ENCODE peak calls at places on chromosomes 6 and 20, in nine cellular contexts. U, P, F, R, E, N, X, Y and W are unnamed samples.

GRCh38 chr20:18176318-18176785 is 38.7 kb downstream of the KAT14 start:
- DNase-seq in U (peak), P (no peak), F (no peak), R (no peak), E (no peak), N (no peak), X (no peak), Y (no peak), W (no peak)

GRCh38 chr6:108896111-108896661 is 48.0 kb downstream of the ARMC2 start:
- DNase-seq in U (no peak), P (no peak), F (no peak), R (no peak), E (peak), N (no peak), X (peak), Y (no peak), W (no peak)

GRCh38 chr6:107113460-107114212 is 1.7 kb downstream of the BEND3 start:
- DNase-seq in U (no peak), P (no peak), F (peak), R (no peak), E (no peak), N (no peak), X (no peak), Y (no peak), W (no peak)

GRCh38 chr6:15090145-15090579 is 155.7 kb upstream of the JARID2 start:
- DNase-seq in U (no peak), P (no peak), F (peak), R (no peak), E (no peak), N (no peak), X (no peak), Y (no peak), W (no peak)

GRCh38 chr20:57980526-57980925 is 247.9 kb downstream of the ANKRD60 start:
- DNase-seq in U (no peak), P (no peak), F (no peak), R (no peak), E (no peak), N (no peak), X (no peak), Y (no peak), W (no peak)

GRCh38 chr6:90714319-90714718 is 127.4 kb upstream of the MAP3K7 start:
- DNase-seq in U (no peak), P (no peak), F (no peak), R (no peak), E (no peak), N (no peak), X (no peak), Y (no peak), W (no peak)

GRCh38 chr6:72216222-72217106 is 330.1 kb downstream of the RIMS1 start:
- DNase-seq in U (no peak), P (no peak), F (no peak), R (no peak), E (no peak), N (no peak), X (no peak), Y (no peak), W (no peak)

GRCh38 chr6:5055118-5055517 is 30.0 kb upstream of the PPP1R3G start:
- DNase-seq in U (no peak), P (no peak), F (no peak), R (no peak), E (no peak), N (no peak), X (no peak), Y (no peak), W (no peak)

GRCh38 chr6:90758741-90759140 is 171.9 kb upstream of the MAP3K7 start:
- DNase-seq in U (peak), P (no peak), F (no peak), R (no peak), E (peak), N (no peak), X (no peak), Y (no peak), W (no peak)

GRCh38 chr6:134379086-134379485 is 61.2 kb upstream of the SGK1 start:
- DNase-seq in U (peak), P (no peak), F (no peak), R (no peak), E (peak), N (no peak), X (no peak), Y (no peak), W (peak)

GRCh38 chr6:82704048-82704447 is 340.4 kb downstream of the TPBG start:
- DNase-seq in U (no peak), P (no peak), F (no peak), R (no peak), E (peak), N (no peak), X (no peak), Y (no peak), W (no peak)

GRCh38 chr20:1718604-1719384 is 61.2 kb upstream of the SIRPG start:
- DNase-seq in U (no peak), P (no peak), F (peak), R (no peak), E (peak), N (peak), X (peak), Y (no peak), W (peak)

GRCh38 chr6:20092071-20092566 is 120.2 kb downstream of the MBOAT1 start:
- DNase-seq in U (peak), P (no peak), F (no peak), R (no peak), E (peak), N (no peak), X (peak), Y (no peak), W (no peak)

GRCh38 chr6:166738778-166739654 is 112.0 kb upstream of the RPS6KA2 start:
- DNase-seq in U (no peak), P (no peak), F (no peak), R (no peak), E (no peak), N (no peak), X (no peak), Y (no peak), W (no peak)

GRCh38 chr20:46721476-46721875 is 12.0 kb downstream of the SLC2A10 start:
- DNase-seq in U (no peak), P (no peak), F (no peak), R (no peak), E (no peak), N (no peak), X (no peak), Y (no peak), W (no peak)

GRCh38 chr6:137925299-137925698 is 58.2 kb downstream of the TNFAIP3 start:
- DNase-seq in U (no peak), P (no peak), F (no peak), R (no peak), E (no peak), N (no peak), X (no peak), Y (no peak), W (no peak)

GRCh38 chr20:41005361-41005729 is 23.3 kb upstream of the TOP1 start:
- DNase-seq in U (no peak), P (peak), F (peak), R (peak), E (peak), N (peak), X (peak), Y (peak), W (peak)

GRCh38 chr20:9515761-9516657 is 1.6 kb downstream of the LAMP5 start:
- DNase-seq in U (peak), P (no peak), F (no peak), R (no peak), E (no peak), N (no peak), X (no peak), Y (peak), W (peak)

GRCh38 chr6:19301980-19302379 is 535.2 kb upstream of the ID4 start:
- DNase-seq in U (peak), P (no peak), F (no peak), R (no peak), E (peak), N (no peak), X (peak), Y (no peak), W (no peak)

GRCh38 chr20:3471397-3472021 is 691 bp downstream of the ATRN start:
- DNase-seq in U (no peak), P (no peak), F (no peak), R (no peak), E (peak), N (no peak), X (no peak), Y (peak), W (no peak)

GRCh38 chr20:58019027-58019849 is 209.2 kb downstream of the ANKRD60 start:
- DNase-seq in U (no peak), P (no peak), F (no peak), R (no peak), E (no peak), N (no peak), X (peak), Y (no peak), W (no peak)

GRCh38 chr20:52379723-52380336 is 188.3 kb upstream of the ZFP64 start:
- DNase-seq in U (peak), P (no peak), F (peak), R (peak), E (peak), N (peak), X (peak), Y (no peak), W (no peak)

GRCh38 chr20:55264825-55265224 is 740.5 kb downstream of the CBLN4 start:
- DNase-seq in U (no peak), P (no peak), F (no peak), R (no peak), E (no peak), N (no peak), X (no peak), Y (no peak), W (no peak)

GRCh38 chr6:125913145-125913544 is 43.4 kb upstream of the HINT3 start:
- DNase-seq in U (no peak), P (no peak), F (no peak), R (no peak), E (no peak), N (no peak), X (no peak), Y (no peak), W (no peak)

GRCh38 chr6:158506577-158506976 is 53.3 kb upstream of the TMEM181 start:
- DNase-seq in U (peak), P (no peak), F (no peak), R (no peak), E (no peak), N (no peak), X (no peak), Y (no peak), W (no peak)

GRCh38 chr6:110951986-110952794 is 6.3 kb upstream of the GTF3C6 start:
- DNase-seq in U (peak), P (no peak), F (no peak), R (no peak), E (peak), N (no peak), X (peak), Y (no peak), W (no peak)

GRCh38 chr6:149480502-149481280 is 4.1 kb downstream of the ZC3H12D start:
- DNase-seq in U (no peak), P (no peak), F (no peak), R (no peak), E (no peak), N (no peak), X (no peak), Y (no peak), W (no peak)

GRCh38 chr6:35562060-35562459 is 49.4 kb upstream of the TULP1 start:
- DNase-seq in U (no peak), P (no peak), F (no peak), R (no peak), E (no peak), N (no peak), X (peak), Y (no peak), W (peak)

GRCh38 chr20:58965270-58966064 is 15.6 kb upstream of the NELFCD start:
- DNase-seq in U (no peak), P (no peak), F (no peak), R (no peak), E (no peak), N (no peak), X (no peak), Y (no peak), W (no peak)

DNA sequence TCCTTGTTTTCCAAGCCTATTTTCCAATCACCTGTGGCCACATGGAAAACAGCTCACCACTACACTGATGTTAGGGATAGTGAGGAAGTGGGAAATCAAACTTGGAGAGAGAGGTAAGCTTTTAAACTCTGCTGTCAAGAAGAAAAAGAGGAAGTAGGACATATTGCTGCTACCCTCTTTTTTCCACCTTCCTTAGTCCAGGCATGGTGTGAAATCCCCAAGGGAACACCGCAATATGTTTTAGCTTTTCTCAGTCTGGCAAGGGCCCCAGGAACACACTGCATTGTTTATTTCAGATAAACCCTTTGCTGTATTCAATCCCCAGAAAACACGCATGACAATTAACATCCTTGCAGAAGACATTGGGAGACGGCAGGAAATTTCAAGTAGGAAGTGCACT is 61.3 kb downstream of the HS3ST5 start:
- DNase-seq in U (peak), P (no peak), F (no peak), R (no peak), E (no peak), N (no peak), X (no peak), Y (no peak), W (no peak)
- H3K27ac ChIP-seq in U (no peak), P (no peak), F (no peak), R (no peak), E (no peak), N (no peak), X (no peak), Y (no peak), W (no peak)

DNA sequence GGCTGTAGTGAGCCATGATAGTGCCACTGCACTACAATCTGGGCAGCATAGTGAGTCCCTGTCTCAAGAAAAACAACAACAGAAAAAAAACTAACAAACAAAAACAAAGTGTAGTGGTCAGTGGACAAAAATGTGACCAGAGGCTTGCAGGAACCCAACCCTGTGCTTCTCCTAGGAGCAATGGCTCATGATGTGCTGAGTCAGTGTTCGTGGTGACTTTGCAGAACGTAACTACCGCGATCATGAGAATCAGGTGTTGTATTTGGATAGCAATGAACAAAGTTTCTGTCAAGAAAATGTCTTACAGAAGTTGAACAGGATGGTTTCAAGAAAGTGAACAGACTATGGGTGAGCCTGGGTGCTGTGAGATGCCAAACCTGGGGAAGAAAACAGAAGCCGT is 18.5 kb upstream of the FOXC1 start:
- DNase-seq in U (no peak), P (no peak), F (no peak), R (no peak), E (no peak), N (no peak), X (no peak), Y (no peak), W (no peak)
- H3K27ac ChIP-seq in U (no peak), P (no peak), F (no peak), R (no peak), E (no peak), N (no peak), X (no peak), Y (no peak), W (no peak)

GRCh38 chr20:48903705-48904104 is 17.8 kb upstream of the ARFGEF2 start:
- DNase-seq in U (no peak), P (no peak), F (no peak), R (no peak), E (no peak), N (no peak), X (no peak), Y (no peak), W (no peak)

GRCh38 chr20:48905322-48905647 is 16.2 kb upstream of the ARFGEF2 start:
- DNase-seq in U (no peak), P (no peak), F (no peak), R (no peak), E (no peak), N (no peak), X (no peak), Y (no peak), W (no peak)

GRCh38 chr20:48906221-48906877 is 15.2 kb upstream of the ARFGEF2 start:
- DNase-seq in U (no peak), P (no peak), F (no peak), R (no peak), E (no peak), N (no peak), X (no peak), Y (no peak), W (no peak)

GRCh38 chr20:48901326-48901725 is 20.2 kb upstream of the ARFGEF2 start:
- DNase-seq in U (no peak), P (no peak), F (no peak), R (no peak), E (no peak), N (no peak), X (no peak), Y (no peak), W (no peak)

DNA sequence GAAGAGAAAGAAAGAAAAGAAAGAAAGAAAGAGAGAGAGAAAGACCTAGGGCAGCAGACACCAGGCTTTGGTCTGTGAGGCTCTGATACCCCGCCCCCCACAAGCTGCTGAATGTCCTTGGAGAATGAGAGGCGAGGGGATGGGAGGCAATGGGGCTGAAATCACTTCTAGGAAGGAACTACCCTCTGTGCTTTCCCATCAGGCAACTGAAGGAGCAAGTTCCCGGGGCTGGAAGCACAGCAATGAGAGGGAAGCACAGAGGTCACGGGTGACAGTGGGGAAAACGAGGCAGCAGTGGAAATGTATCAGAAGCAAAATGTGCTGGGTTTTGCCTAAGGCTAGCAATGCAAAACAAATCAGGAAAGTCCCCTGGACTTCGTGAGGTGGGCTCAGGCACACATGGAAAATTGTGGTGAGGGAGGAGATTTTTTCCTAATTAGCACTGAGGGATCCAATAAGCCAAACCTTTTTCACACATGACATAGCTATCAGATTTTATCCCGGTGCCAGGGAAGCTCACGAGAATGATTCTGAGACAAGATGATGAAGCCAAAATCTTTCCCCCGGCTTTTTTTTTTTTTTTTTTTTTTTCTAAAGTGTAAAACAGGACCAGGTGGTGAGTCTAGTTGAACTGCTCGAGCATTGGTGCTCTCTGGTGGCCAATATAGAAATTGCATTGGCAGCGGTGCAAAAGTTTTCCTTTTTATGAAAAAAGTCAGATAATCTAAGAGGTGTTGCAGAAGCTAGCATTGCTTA is 16.8 kb upstream of the ARFGEF2 start:
- DNase-seq in U (peak), P (peak), F (peak), R (peak), E (peak), N (peak), X (peak), Y (no peak), W (peak)
- H3K27ac ChIP-seq in U (no peak), P (no peak), F (no peak), R (no peak), E (no peak), N (no peak), X (no peak), Y (no peak), W (no peak)

GRCh38 chr20:10556519-10557083 is 117.2 kb downstream of the JAG1 start:
- DNase-seq in U (no peak), P (no peak), F (no peak), R (no peak), E (no peak), N (no peak), X (no peak), Y (no peak), W (no peak)

GRCh38 chr20:10554285-10554684 is 119.2 kb downstream of the SLX4IP start:
- DNase-seq in U (no peak), P (no peak), F (no peak), R (no peak), E (no peak), N (no peak), X (no peak), Y (no peak), W (no peak)

GRCh38 chr20:10555865-10556308 is 117.9 kb downstream of the JAG1 start:
- DNase-seq in U (no peak), P (no peak), F (no peak), R (no peak), E (peak), N (no peak), X (peak), Y (no peak), W (no peak)

GRCh38 chr20:10553326-10553984 is 118.3 kb downstream of the SLX4IP start:
- DNase-seq in U (peak), P (peak), F (peak), R (peak), E (peak), N (peak), X (peak), Y (peak), W (peak)

DNA sequence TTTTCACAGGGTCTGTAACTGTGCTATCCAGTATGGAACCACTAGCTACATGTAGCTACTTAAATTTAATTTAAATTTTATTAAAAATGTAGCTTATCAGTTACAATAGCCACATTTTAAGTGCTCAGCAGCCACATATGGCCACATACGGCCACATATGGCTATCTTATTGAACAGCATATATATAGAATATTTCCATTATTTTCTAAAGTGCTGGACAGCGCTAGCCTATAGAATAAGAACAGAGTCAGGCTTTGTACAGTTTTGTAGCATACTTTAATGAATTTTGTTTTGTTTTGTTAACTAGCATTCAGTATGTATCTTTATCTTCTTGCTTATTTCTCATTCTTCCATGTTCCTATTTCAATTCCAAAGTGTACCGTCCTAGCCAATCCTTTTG is 118.4 kb downstream of the JAG1 start:
- DNase-seq in U (no peak), P (no peak), F (no peak), R (no peak), E (no peak), N (no peak), X (no peak), Y (no peak), W (no peak)
- H3K27ac ChIP-seq in U (no peak), P (no peak), F (no peak), R (no peak), E (no peak), N (no peak), X (peak), Y (no peak), W (no peak)

DNA sequence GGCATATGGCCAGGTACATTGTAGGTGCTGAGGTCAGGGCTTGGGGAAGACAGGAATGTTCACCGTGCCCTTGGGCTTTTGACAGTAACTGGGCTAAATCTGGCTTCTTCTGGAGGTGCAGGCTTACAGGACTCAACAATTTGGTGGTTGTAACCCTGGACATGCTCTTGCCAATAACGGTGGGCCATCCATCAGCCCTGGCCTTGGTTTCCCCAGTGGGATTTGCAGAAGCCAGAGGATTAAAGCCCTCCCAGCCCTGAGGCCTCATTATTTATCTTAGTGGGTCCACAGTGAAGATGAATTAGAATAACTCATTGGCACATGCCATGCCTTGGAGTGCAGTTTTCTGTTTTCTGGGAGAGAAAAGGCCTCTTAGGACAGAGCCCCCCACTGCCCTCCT is 44.0 kb downstream of the TOX2 start:
- DNase-seq in U (no peak), P (no peak), F (no peak), R (no peak), E (no peak), N (no peak), X (no peak), Y (no peak), W (no peak)
- H3K27ac ChIP-seq in U (no peak), P (no peak), F (no peak), R (no peak), E (no peak), N (no peak), X (no peak), Y (no peak), W (peak)